ENCODE peak calls at places on chromosomes 16 and 17, in five cellular contexts. B, X, R, J and H are unnamed samples.

GRCh38 chr17:16875662-16876061 is 96.3 kb downstream of the TNFRSF13B start:
- DNase-seq in B (no peak), X (peak), R (no peak), J (no peak), H (no peak)

GRCh38 chr16:9008335-9009260 is 44.9 kb upstream of the USP7 start:
- DNase-seq in B (peak), X (peak), R (peak), J (peak), H (peak)

GRCh38 chr17:56880133-56880532 is 33.7 kb downstream of the TRIM25 start:
- DNase-seq in B (no peak), X (no peak), R (no peak), J (no peak), H (no peak)

GRCh38 chr16:6665126-6665525 is 667.5 kb upstream of the RBFOX1 start:
- DNase-seq in B (no peak), X (no peak), R (no peak), J (no peak), H (no peak)

GRCh38 chr17:76278268-76278908 is 13.2 kb downstream of the UBALD2 start:
- DNase-seq in B (no peak), X (no peak), R (no peak), J (no peak), H (no peak)

GRCh38 chr16:58236231-58236690 is 38.4 kb upstream of the CSNK2A2 start:
- DNase-seq in B (peak), X (peak), R (peak), J (peak), H (peak)

GRCh38 chr17:44384281-44384822 is 5.1 kb downstream of the ITGA2B start:
- DNase-seq in B (no peak), X (no peak), R (no peak), J (no peak), H (no peak)

GRCh38 chr16:70752381-70752780 is 48.6 kb downstream of the VAC14 start:
- DNase-seq in B (no peak), X (no peak), R (no peak), J (no peak), H (no peak)

GRCh38 chr16:12470311-12471229 is 333.1 kb downstream of the CPPED1 start:
- DNase-seq in B (no peak), X (no peak), R (no peak), J (no peak), H (no peak)

GRCh38 chr16:49848530-49848929 is 7.4 kb downstream of the ZNF423 start:
- DNase-seq in B (no peak), X (no peak), R (no peak), J (no peak), H (no peak)

GRCh38 chr16:1979271-1980025 is 1.8 kb downstream of the NOXO1 start:
- DNase-seq in B (peak), X (peak), R (no peak), J (peak), H (no peak)

GRCh38 chr16:82843606-82844271 is 217.0 kb downstream of the CDH13 start:
- DNase-seq in B (no peak), X (no peak), R (no peak), J (no peak), H (no peak)

GRCh38 chr17:30380106-30380420 is 1.3 kb downstream of the CPD start:
- DNase-seq in B (no peak), X (no peak), R (no peak), J (no peak), H (no peak)

GRCh38 chr16:81293909-81294802 is 20.6 kb upstream of the GAN start:
- DNase-seq in B (no peak), X (no peak), R (no peak), J (no peak), H (no peak)

GRCh38 chr17:1067282-1067956 is 70.5 kb downstream of the TIMM22 start:
- DNase-seq in B (no peak), X (peak), R (no peak), J (no peak), H (no peak)

GRCh38 chr16:5885521-5885920 is 787.9 kb upstream of the EEF2KMT start:
- DNase-seq in B (no peak), X (no peak), R (no peak), J (no peak), H (no peak)

GRCh38 chr16:77866769-77867168 is 78.4 kb downstream of the VAT1L start:
- DNase-seq in B (no peak), X (no peak), R (no peak), J (no peak), H (no peak)

GRCh38 chr17:17120294-17120693 is 78.0 kb downstream of the MPRIP start:
- DNase-seq in B (no peak), X (no peak), R (no peak), J (no peak), H (no peak)

GRCh38 chr16:75244844-75245758 is 6.3 kb downstream of the BCAR1 start:
- DNase-seq in B (peak), X (peak), R (no peak), J (no peak), H (peak)

GRCh38 chr16:89821438-89822187 is 5.2 kb upstream of the FANCA start:
- DNase-seq in B (no peak), X (no peak), R (no peak), J (no peak), H (no peak)

GRCh38 chr16:1171854-1172428 is 19.0 kb downstream of the CACNA1H start:
- DNase-seq in B (peak), X (no peak), R (no peak), J (no peak), H (no peak)

GRCh38 chr17:11028349-11028748 is 190.5 kb upstream of the PIRT start:
- DNase-seq in B (no peak), X (no peak), R (no peak), J (no peak), H (no peak)

GRCh38 chr16:75080205-75081029 is 36.2 kb downstream of the LDHD start:
- DNase-seq in B (no peak), X (no peak), R (no peak), J (no peak), H (no peak)

GRCh38 chr17:16419929-16420271 is 4.5 kb downstream of the TRPV2 start:
- DNase-seq in B (no peak), X (no peak), R (no peak), J (no peak), H (no peak)

GRCh38 chr16:56336071-56336688 is 89.2 kb downstream of the AMFR start:
- DNase-seq in B (no peak), X (no peak), R (no peak), J (no peak), H (no peak)

GRCh38 chr17:20120835-20121234 is 111.7 kb downstream of the SPECC1 start:
- DNase-seq in B (no peak), X (no peak), R (no peak), J (no peak), H (no peak)

GRCh38 chr17:14057591-14057990 is 11.7 kb upstream of the COX10 start:
- DNase-seq in B (no peak), X (no peak), R (no peak), J (no peak), H (no peak)

GRCh38 chr16:83586036-83586810 is 221.6 kb upstream of the HSBP1 start:
- DNase-seq in B (no peak), X (no peak), R (no peak), J (no peak), H (no peak)

GRCh38 chr16:68406458-68407041 is 41.8 kb downstream of the SMPD3 start:
- DNase-seq in B (no peak), X (no peak), R (no peak), J (no peak), H (no peak)

GRCh38 chr16:10949424-10949970 is 5.1 kb downstream of the CLEC16A start:
- DNase-seq in B (peak), X (no peak), R (no peak), J (peak), H (no peak)

GRCh38 chr17:48037036-48037881 is at the start of gene COPZ2:
- DNase-seq in B (peak), X (peak), R (peak), J (peak), H (peak)
- TF ChIP-seq POLR2AphosphoS5 in B (peak), X (no peak), R (no peak), J (no peak), H (no peak)

GRCh38 chr17:58352843-58353719 is 1.1 kb upstream of the SUPT4H1 start:
- DNase-seq in B (peak), X (no peak), R (no peak), J (peak), H (no peak)
- TF ChIP-seq POLR2A in B (peak), X (no peak), R (no peak), J (no peak), H (peak)

DNA sequence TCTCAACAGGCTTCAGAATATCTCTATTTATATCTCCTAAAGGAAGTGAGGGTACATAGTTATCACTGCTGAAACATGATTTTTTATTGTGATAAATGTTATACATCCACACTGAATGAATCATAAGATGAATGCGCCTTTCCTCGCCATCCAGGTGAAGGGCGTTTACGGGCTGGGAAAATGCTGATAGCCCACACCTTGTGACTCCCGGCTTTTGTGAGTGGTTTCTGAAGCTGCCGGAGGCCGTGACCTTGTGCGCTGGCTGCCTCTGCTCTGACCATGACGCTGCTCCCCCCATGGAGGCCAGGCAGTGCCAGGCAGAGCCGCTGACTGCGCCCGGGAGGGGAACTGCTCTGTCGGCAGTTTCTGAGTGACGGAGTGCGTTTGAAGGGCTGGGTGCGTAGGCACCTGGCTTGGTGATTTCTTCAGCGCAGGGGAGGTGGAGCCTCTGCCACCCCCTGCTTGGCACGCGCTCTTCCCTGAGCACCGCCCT is 97.2 kb downstream of the RAP1GAP2 start:
- DNase-seq in B (peak), X (peak), R (no peak), J (no peak), H (no peak)
- TF ChIP-seq POLR2AphosphoS5 in B (peak), X (peak), R (no peak), J (no peak), H (no peak)

GRCh38 chr17:50949128-50950001 is 83.2 kb upstream of the TOB1 start:
- DNase-seq in B (no peak), X (no peak), R (no peak), J (no peak), H (no peak)

GRCh38 chr17:50946891-50947843 is 81.0 kb upstream of the TOB1 start:
- DNase-seq in B (peak), X (no peak), R (no peak), J (no peak), H (no peak)

GRCh38 chr17:50950002-50950877 is 84.1 kb upstream of the TOB1 start:
- DNase-seq in B (peak), X (peak), R (peak), J (peak), H (no peak)

GRCh38 chr17:50947844-50948514 is 81.8 kb upstream of the TOB1 start:
- DNase-seq in B (peak), X (peak), R (no peak), J (no peak), H (no peak)

DNA sequence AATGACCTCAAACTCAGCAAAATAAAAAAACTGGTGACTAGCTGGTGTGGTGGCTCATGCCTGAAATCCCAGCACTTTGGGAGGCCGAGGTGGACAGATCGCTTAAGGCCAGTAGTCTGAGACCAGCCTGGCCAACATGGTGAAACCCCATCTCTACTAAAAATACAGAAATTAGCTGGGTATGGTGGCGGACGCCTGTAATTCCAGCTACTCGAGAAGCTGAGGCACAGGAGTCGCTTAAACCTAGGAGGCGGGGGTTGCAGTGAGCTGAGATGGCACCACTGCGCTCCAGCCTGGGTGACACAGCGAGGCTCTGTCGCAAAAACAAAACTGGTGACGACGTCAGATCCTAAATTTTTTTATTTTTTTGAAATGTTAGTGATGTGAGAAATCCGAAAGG is 82.6 kb upstream of the TOB1 start:
- DNase-seq in B (peak), X (no peak), R (no peak), J (no peak), H (no peak)
- TF ChIP-seq POLR2A in B (no peak), X (no peak), R (no peak), J (no peak), H (no peak)

GRCh38 chr17:81009124-81009523 is 17.5 kb downstream of the CHMP6 start:
- DNase-seq in B (no peak), X (no peak), R (peak), J (no peak), H (no peak)
- TF ChIP-seq POLR2AphosphoS5 in B (no peak), X (no peak), R (no peak), J (no peak), H (no peak)

GRCh38 chr16:31713071-31713944 is 160.3 kb upstream of the ZNF267 start:
- DNase-seq in B (peak), X (peak), R (peak), J (peak), H (peak)
- TF ChIP-seq POLR2A in B (peak), X (no peak), R (peak), J (peak), H (peak)

GRCh38 chr17:6047966-6048365 is 22.2 kb upstream of the WSCD1 start:
- DNase-seq in B (no peak), X (no peak), R (no peak), J (no peak), H (no peak)
- TF ChIP-seq POLR2AphosphoS5 in B (no peak), X (no peak), R (no peak), J (no peak), H (no peak)

DNA sequence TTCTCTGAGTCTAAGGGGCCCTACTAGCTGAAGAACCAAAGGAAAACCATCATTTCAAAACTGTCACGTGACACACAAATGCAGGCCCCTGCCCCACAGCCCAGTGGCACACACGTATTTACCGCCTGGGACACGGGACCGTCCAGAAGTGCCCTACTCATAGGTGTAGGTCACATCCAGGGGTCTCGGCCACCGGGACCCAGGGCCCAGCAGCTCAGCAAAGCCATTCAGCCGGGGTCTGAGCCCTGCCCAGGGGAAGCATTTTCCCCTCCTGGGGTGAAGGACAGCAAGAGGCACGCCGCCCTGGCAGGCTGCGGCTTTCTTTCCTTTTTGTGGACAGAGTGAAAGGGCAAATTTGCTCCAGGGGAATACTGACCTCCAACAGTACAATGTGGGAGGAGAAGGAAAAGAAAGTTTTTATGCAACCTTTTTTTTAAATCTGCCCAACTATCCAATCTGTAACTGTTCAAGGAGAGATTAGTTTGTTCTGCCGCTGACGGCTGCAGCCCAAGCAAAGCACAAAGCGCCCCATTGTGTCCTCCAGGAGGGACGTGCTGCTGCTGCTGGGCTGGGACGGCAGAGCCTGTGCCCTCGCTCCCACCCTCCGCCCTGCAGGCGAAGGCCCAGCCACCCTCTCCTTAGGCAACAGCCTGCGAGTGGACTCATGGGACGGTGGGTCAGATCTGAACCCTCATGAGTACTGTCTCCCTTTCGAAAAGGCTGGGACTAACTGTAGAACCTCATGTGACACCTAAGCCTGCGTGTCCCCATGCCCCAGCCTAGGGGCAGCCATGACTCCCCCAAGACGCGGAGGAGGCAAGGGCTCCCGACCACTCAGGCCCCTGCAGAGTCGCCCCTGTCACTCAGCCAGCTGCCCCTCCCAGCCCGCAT is 21.3 kb downstream of the SLC7A5 start:
- DNase-seq in B (peak), X (peak), R (no peak), J (no peak), H (no peak)
- TF ChIP-seq POLR2A in B (no peak), X (no peak), R (no peak), J (no peak), H (no peak)

DNA sequence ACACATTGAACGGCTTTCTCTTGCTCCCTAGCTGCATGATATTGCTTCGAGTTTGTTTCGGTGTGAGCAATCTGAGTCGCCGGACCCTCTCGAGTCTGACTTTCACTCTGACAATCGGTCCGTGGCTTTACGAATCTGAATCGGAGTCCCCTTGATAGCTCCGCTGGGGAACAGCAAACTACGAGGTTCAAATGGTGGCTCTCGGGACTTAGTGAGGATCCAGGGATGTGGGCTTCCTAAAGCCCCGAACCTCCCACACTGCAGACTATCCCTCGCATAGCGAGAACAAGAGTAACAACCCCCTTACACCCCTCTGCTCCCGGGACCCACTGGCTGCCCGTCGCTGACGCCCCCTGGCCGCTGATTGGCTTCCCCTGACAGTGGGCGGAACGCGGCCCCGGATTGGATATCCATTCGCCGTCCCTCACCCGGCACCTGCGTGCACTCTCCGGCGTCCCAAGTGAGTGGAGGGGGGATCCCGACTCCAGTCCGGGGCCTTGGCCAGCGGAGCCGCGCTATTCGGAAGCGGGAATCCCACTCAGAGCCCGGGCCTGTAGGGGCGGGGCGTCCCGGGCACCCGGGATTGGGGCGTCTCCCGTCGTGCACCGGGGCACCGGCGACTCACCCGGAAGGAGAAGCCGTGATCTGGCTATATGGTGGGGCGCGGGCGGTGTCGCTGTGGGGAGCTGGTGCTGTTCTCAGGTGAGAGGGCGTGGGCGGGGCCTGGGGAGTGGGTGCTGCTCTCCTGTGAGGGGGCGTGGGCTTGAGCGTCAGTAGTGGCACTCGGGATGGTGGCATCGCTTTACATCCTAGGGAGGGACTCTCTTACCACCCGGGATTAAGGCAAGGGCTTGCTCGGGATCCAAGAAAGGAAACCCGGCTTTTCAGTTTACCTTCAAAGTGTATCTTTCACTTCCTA is at the start of gene SNX11:
- DNase-seq in B (peak), X (peak), R (peak), J (peak), H (peak)
- TF ChIP-seq POLR2AphosphoS5 in B (peak), X (peak), R (peak), J (peak), H (peak)